ENCODE peak calls at places on chromosomes 1 and 21, in five cellular contexts. One of them, this sample, is unnamed.

GRCh38 chr1:47436979-47437517 is 796 bp upstream of the FOXD2 start:
- DNase-seq in ACHN: peak
- DNase-seq in germinal center: peak
- DNase-seq in mucosa of descending colon: peak
- DNase-seq in anterior cingulate cortex: no peak
- DNase-seq in this sample: no peak

GRCh38 chr1:38125016-38125415 is 78.4 kb upstream of the POU3F1 start:
- DNase-seq in ACHN: no peak
- DNase-seq in germinal center: no peak
- DNase-seq in mucosa of descending colon: no peak
- DNase-seq in anterior cingulate cortex: no peak
- DNase-seq in this sample: no peak

GRCh38 chr1:19310061-19310460 is 1.9 kb downstream of the AKR7A2 start:
- DNase-seq in ACHN: no peak
- DNase-seq in germinal center: no peak
- DNase-seq in mucosa of descending colon: no peak
- DNase-seq in anterior cingulate cortex: no peak
- DNase-seq in this sample: no peak

GRCh38 chr1:113046569-113046968 is 26.4 kb upstream of the LRIG2 start:
- DNase-seq in ACHN: no peak
- DNase-seq in germinal center: no peak
- DNase-seq in mucosa of descending colon: no peak
- DNase-seq in anterior cingulate cortex: no peak
- DNase-seq in this sample: no peak

GRCh38 chr21:35399002-35399401 is 349.9 kb upstream of the RUNX1 start:
- DNase-seq in ACHN: peak
- DNase-seq in germinal center: no peak
- DNase-seq in mucosa of descending colon: no peak
- DNase-seq in anterior cingulate cortex: no peak
- DNase-seq in this sample: no peak

GRCh38 chr21:27017251-27017650 is 50.4 kb upstream of the ADAMTS5 start:
- DNase-seq in ACHN: no peak
- DNase-seq in germinal center: no peak
- DNase-seq in mucosa of descending colon: no peak
- DNase-seq in anterior cingulate cortex: no peak
- DNase-seq in this sample: no peak

GRCh38 chr1:32619701-32620485 is 30.5 kb downstream of the ZBTB8OS start:
- DNase-seq in ACHN: peak
- DNase-seq in germinal center: no peak
- DNase-seq in mucosa of descending colon: no peak
- DNase-seq in anterior cingulate cortex: no peak
- DNase-seq in this sample: no peak

GRCh38 chr1:69373520-69373919 is 194.2 kb upstream of the LRRC7 start:
- DNase-seq in ACHN: no peak
- DNase-seq in germinal center: no peak
- DNase-seq in mucosa of descending colon: no peak
- DNase-seq in anterior cingulate cortex: no peak
- DNase-seq in this sample: no peak

GRCh38 chr1:223089250-223089649 is 53.8 kb downstream of the TLR5 start:
- DNase-seq in ACHN: no peak
- DNase-seq in germinal center: no peak
- DNase-seq in mucosa of descending colon: no peak
- DNase-seq in anterior cingulate cortex: no peak
- DNase-seq in this sample: no peak

GRCh38 chr21:25501996-25502665 is 105.2 kb downstream of the MRPL39 start:
- DNase-seq in ACHN: peak
- DNase-seq in germinal center: no peak
- DNase-seq in mucosa of descending colon: peak
- DNase-seq in anterior cingulate cortex: no peak
- DNase-seq in this sample: no peak

GRCh38 chr1:70411360-70411844 is 334 bp downstream of the CTH start:
- DNase-seq in ACHN: peak
- DNase-seq in germinal center: no peak
- DNase-seq in mucosa of descending colon: no peak
- DNase-seq in anterior cingulate cortex: no peak
- DNase-seq in this sample: no peak

GRCh38 chr1:16981269-16981849 is 939 bp upstream of the MFAP2 start:
- DNase-seq in ACHN: peak
- DNase-seq in germinal center: no peak
- DNase-seq in mucosa of descending colon: no peak
- DNase-seq in anterior cingulate cortex: no peak
- DNase-seq in this sample: no peak

GRCh38 chr1:25958475-25958874 is 39.4 kb downstream of the PAFAH2 start:
- DNase-seq in ACHN: peak
- DNase-seq in germinal center: no peak
- DNase-seq in mucosa of descending colon: no peak
- DNase-seq in anterior cingulate cortex: no peak
- DNase-seq in this sample: no peak

GRCh38 chr1:41615981-41616380 is 131.5 kb upstream of the EDN2 start:
- DNase-seq in ACHN: no peak
- DNase-seq in germinal center: no peak
- DNase-seq in mucosa of descending colon: no peak
- DNase-seq in anterior cingulate cortex: no peak
- DNase-seq in this sample: no peak

GRCh38 chr1:241592273-241592958 is 47.8 kb downstream of the CHML start:
- DNase-seq in ACHN: peak
- DNase-seq in germinal center: no peak
- DNase-seq in mucosa of descending colon: no peak
- DNase-seq in anterior cingulate cortex: no peak
- DNase-seq in this sample: no peak

GRCh38 chr1:58727363-58727762 is 27.5 kb upstream of the MYSM1 start:
- DNase-seq in ACHN: peak
- DNase-seq in germinal center: no peak
- DNase-seq in mucosa of descending colon: no peak
- DNase-seq in anterior cingulate cortex: no peak
- DNase-seq in this sample: no peak

GRCh38 chr1:160078392-160079195 is 2.7 kb upstream of the KCNJ9 start:
- DNase-seq in ACHN: peak
- DNase-seq in germinal center: peak
- DNase-seq in mucosa of descending colon: peak
- DNase-seq in anterior cingulate cortex: peak
- DNase-seq in this sample: no peak

GRCh38 chr21:39809936-39810335 is 57.3 kb upstream of the PCP4 start:
- DNase-seq in ACHN: no peak
- DNase-seq in germinal center: no peak
- DNase-seq in mucosa of descending colon: no peak
- DNase-seq in anterior cingulate cortex: no peak
- DNase-seq in this sample: no peak

GRCh38 chr1:163203561-163203960 is 845 bp upstream of the RGS5 start:
- DNase-seq in ACHN: no peak
- DNase-seq in germinal center: no peak
- DNase-seq in mucosa of descending colon: no peak
- DNase-seq in anterior cingulate cortex: no peak
- DNase-seq in this sample: no peak

GRCh38 chr1:49331066-49331852 is 554.6 kb upstream of the BEND5 start:
- DNase-seq in ACHN: no peak
- DNase-seq in germinal center: no peak
- DNase-seq in mucosa of descending colon: no peak
- DNase-seq in anterior cingulate cortex: no peak
- DNase-seq in this sample: no peak

GRCh38 chr1:47963568-47963973 is 33.6 kb downstream of the TRABD2B start:
- DNase-seq in ACHN: no peak
- DNase-seq in germinal center: no peak
- DNase-seq in mucosa of descending colon: no peak
- DNase-seq in anterior cingulate cortex: no peak
- DNase-seq in this sample: no peak

GRCh38 chr1:203522237-203522636 is 28.3 kb downstream of the OPTC start:
- DNase-seq in ACHN: no peak
- DNase-seq in germinal center: no peak
- DNase-seq in mucosa of descending colon: no peak
- DNase-seq in anterior cingulate cortex: no peak
- DNase-seq in this sample: no peak

GRCh38 chr1:158793604-158794003 is 12.6 kb upstream of the OR6N2 start:
- DNase-seq in ACHN: peak
- DNase-seq in germinal center: peak
- DNase-seq in mucosa of descending colon: no peak
- DNase-seq in anterior cingulate cortex: no peak
- DNase-seq in this sample: no peak

GRCh38 chr1:236685917-236686814 is at the start of gene ACTN2:
- DNase-seq in ACHN: peak
- DNase-seq in germinal center: peak
- DNase-seq in mucosa of descending colon: peak
- DNase-seq in anterior cingulate cortex: peak
- DNase-seq in this sample: peak

GRCh38 chr1:185317886-185318310 is 855 bp upstream of the IVNS1ABP start:
- DNase-seq in ACHN: peak
- DNase-seq in germinal center: peak
- DNase-seq in mucosa of descending colon: peak
- DNase-seq in anterior cingulate cortex: no peak
- DNase-seq in this sample: peak

GRCh38 chr21:16081304-16081703 is 351.5 kb downstream of the USP25 start:
- DNase-seq in ACHN: no peak
- DNase-seq in germinal center: no peak
- DNase-seq in mucosa of descending colon: no peak
- DNase-seq in anterior cingulate cortex: no peak
- DNase-seq in this sample: no peak